ENCODE peak calls at places on chromosomes 12 and 14, in six cellular contexts. X, P, B, R, K and N are unnamed samples.

GRCh38 chr12:70590549-70591226 is 46.5 kb downstream of the PTPRB start:
- DNase-seq in X (no peak), P (no peak), B (no peak), R (no peak), K (no peak), N (no peak)

GRCh38 chr12:46693034-46693433 is 132.8 kb downstream of the SLC38A4 start:
- DNase-seq in X (no peak), P (no peak), B (no peak), R (no peak), K (no peak), N (no peak)

GRCh38 chr12:18810537-18811253 is 72.8 kb downstream of the CAPZA3 start:
- DNase-seq in X (no peak), P (no peak), B (peak; percentile 59), R (no peak), K (no peak), N (no peak)

GRCh38 chr14:77088645-77089044 is 9.4 kb upstream of the CIPC start:
- DNase-seq in X (no peak), P (no peak), B (no peak), R (no peak), K (no peak), N (no peak)

GRCh38 chr12:6750506-6750905 is 2.4 kb downstream of the MLF2 start:
- DNase-seq in X (no peak), P (no peak), B (no peak), R (no peak), K (peak; percentile 16), N (no peak)

GRCh38 chr12:114916531-114916930 is 232.6 kb upstream of the TBX3 start:
- DNase-seq in X (no peak), P (no peak), B (no peak), R (no peak), K (no peak), N (no peak)

GRCh38 chr12:15634010-15634676 is 155.0 kb downstream of the EPS8 start:
- DNase-seq in X (no peak), P (no peak), B (peak; percentile 51), R (no peak), K (no peak), N (no peak)

GRCh38 chr14:52307870-52308269 is 6.2 kb upstream of the PTGER2 start:
- DNase-seq in X (no peak), P (no peak), B (no peak), R (no peak), K (no peak), N (no peak)

GRCh38 chr12:20376984-20377383 is 8.6 kb downstream of the PDE3A start:
- DNase-seq in X (no peak), P (peak; percentile 10), B (no peak), R (no peak), K (no peak), N (no peak)

GRCh38 chr12:34601689-34602088 is 579.4 kb downstream of the ALG10 start:
- DNase-seq in X (peak; percentile 38), P (no peak), B (no peak), R (peak; percentile 21), K (no peak), N (no peak)

GRCh38 chr12:34598851-34599529 is 576.7 kb downstream of the ALG10 start:
- DNase-seq in X (peak; percentile 28), P (no peak), B (no peak), R (peak; percentile 22), K (no peak), N (no peak)

GRCh38 chr12:34598352-34598827 is 576.1 kb downstream of the ALG10 start:
- DNase-seq in X (peak; percentile 38), P (no peak), B (no peak), R (peak; percentile 20), K (no peak), N (no peak)

GRCh38 chr12:34600592-34601462 is 578.5 kb downstream of the ALG10 start:
- DNase-seq in X (peak; percentile 52), P (no peak), B (no peak), R (peak; percentile 32), K (no peak), N (peak; percentile 1)

DNA sequence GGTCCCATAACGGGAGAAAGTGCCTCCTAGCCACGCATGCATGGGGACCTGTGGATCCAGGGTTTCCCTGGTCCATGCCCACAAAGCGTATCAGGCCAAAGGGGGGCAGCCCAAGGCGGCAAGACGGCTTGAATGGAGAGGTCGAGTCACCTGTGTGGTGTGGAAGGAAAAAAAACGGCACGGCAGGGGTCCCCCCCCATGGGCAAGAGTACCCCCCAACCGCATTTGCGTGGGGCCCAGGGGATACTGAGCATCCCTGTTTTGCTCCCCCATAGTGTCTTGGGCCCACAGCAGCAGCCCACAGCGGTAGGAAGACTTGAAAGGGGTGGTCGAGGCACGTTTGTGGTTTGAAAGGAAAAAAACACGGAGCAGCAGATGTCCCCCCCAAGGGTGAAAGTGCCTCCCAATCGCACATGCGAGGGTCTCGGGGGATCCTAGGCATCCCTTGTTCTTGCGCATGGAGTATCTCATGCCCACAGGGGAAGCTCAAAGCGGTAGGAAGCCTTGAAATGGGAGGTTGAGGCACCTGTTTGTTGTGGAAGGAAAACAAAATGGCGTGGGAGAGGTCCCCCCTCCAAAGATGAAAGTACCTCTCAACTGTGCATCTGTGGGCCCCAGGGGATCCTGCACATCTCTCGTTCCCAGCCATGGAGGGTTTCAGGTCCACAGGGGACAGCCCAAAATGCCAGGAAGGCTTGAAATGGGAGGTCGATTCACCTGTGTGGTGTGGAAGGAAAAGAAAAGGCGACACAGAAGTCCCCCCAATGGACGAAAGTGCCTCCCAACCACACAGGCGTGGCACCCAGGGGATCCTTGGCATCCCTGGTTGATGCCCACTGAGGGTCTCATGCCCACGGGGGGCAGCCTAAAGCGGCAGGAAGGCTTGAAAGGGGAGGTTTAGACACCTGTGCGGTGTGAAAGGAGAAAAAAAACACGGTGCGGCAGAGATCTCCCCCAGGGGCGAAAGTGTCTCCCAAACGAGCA is 577.5 kb downstream of the ALG10 start:
- DNase-seq in X (peak; percentile 48), P (no peak), B (no peak), R (peak; percentile 21), K (no peak), N (no peak)
- H3K9me3 ChIP-seq in X (peaks cover 96% of the 10 kb centered on the region), P (peaks cover 8% of the 10 kb centered on the region), B (no peaks in the 10 kb centered on the region), R (peaks cover 74% of the 10 kb centered on the region), K (peaks cover 53% of the 10 kb centered on the region), N (peaks cover 5% of the 10 kb centered on the region)

DNA sequence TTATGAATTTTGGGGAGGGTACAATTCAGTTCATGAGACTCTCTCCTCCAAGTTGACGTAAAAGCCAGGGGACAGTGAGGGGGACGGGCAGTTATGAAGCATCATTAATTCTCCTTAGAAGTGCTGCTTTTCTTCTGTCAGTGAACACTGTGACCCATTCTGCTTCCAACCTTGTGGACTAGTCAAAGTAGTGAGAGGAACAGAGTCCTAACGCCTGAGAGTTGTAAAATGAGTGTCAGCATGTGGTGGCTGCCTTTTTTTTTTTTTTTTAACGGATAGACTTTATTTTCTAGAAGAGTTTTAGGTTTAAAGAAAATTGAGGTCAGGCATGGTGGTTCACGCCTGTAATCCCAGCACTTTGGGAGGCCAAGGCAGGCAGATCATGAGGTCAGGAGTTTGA is 15.5 kb downstream of the RESF1 start:
- DNase-seq in X (no peak), P (no peak), B (no peak), R (no peak), K (no peak), N (no peak)
- H3K9me3 ChIP-seq in X (peaks cover 21% of the 10 kb centered on the region), P (peaks cover 17% of the 10 kb centered on the region), B (no peaks in the 10 kb centered on the region), R (peaks cover 77% of the 10 kb centered on the region), K (no peaks in the 10 kb centered on the region), N (peaks cover 18% of the 10 kb centered on the region)

DNA sequence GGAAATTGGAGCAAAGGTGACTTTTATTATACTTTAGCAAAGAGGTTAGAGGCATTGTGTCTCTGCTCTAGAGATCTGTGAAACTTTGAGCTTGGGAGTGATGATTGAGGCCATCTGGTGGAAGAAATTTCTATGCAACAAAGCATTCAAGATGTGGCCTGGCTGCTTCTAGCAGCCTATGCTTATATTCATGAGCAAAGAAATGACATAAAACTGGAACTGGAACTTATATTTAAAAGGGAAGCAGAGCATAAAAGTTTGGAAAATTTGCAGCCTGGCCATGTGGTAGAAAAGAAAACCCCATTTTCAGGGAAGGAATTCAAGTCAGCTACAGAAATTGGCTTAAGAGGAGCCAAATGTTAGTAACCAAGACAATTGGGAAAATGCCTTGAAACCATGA is 70.4 kb downstream of the SDR9C7 start:
- DNase-seq in X (no peak), P (no peak), B (no peak), R (no peak), K (no peak), N (no peak)
- H3K9me3 ChIP-seq in X (peaks cover 34% of the 10 kb centered on the region), P (peaks cover 40% of the 10 kb centered on the region), B (peaks cover 10% of the 10 kb centered on the region), R (peaks cover 50% of the 10 kb centered on the region), K (peaks cover 37% of the 10 kb centered on the region), N (no peaks in the 10 kb centered on the region)

DNA sequence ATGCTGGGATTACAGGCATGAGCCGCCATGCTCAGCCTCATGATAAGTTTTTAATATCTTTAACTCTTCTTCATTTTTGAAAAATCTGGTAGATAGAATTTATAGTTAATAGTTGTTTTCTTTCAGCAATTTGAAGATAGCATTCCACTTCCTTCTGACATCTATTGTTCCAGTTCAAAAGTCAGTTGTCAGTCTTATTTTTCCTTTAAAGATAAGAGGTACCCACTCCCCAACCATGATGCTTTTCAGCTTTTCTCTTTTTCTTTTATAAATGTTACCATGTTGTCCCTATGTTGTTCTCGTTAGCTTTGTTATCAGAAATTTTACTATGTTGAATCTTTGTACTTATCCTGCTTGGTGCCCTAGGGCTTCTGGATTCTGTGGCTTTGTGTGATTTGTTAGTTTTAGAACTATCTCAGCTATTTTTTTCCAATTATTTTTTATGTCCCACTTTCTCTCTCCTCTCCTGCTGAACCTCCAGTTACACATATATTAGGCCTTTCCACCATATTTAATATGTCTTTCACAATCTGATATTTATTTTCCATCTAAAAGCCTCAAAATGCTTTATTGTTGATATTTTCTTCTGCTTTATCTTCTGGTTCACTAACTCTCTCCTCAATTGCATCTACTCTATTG is 181.6 kb upstream of the FOXN3 start:
- DNase-seq in X (no peak), P (no peak), B (no peak), R (no peak), K (no peak), N (no peak)
- H3K9me3 ChIP-seq in X (peaks cover 5% of the 10 kb centered on the region), P (peaks cover 21% of the 10 kb centered on the region), B (no peaks in the 10 kb centered on the region), R (peaks cover 23% of the 10 kb centered on the region), K (peaks cover 2% of the 10 kb centered on the region), N (peaks cover 9% of the 10 kb centered on the region)

DNA sequence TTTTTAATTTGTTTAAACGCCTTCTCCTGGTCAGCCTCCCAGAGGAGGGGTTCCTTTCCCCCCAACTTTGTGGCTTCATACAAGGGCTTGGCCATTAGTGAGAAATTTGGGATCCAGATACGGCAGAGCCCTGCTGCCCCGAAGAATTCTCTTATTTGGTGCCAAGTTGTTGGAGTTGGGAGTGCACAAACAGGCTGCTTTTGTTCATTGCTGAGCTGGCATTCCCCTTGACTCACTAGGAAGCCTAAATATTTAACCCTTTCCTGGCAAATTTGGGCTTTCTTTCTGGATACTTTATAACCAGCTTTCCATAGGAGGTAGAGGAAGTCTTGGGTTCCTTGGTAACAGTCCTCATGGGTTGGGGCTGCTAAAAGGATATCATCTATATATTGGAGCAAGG is 10.3 kb upstream of the ADAM21 start:
- DNase-seq in X (no peak), P (no peak), B (no peak), R (no peak), K (peak; percentile 55), N (no peak)
- H3K9me3 ChIP-seq in X (peaks cover 30% of the 10 kb centered on the region), P (no peaks in the 10 kb centered on the region), B (no peaks in the 10 kb centered on the region), R (peaks cover 18% of the 10 kb centered on the region), K (peaks cover 8% of the 10 kb centered on the region), N (peaks cover 5% of the 10 kb centered on the region)